ENCODE peak calls at places on chromosomes 6 and 20, in six cellular contexts. Z, C, J, D, I and L are unnamed samples.

GRCh38 chr20:12825180-12825579 is 183.6 kb upstream of the SPTLC3 start:
- DNase-seq in J (no peak), I (no peak), Z (no peak), D (no peak), C (no peak), L (no peak)

GRCh38 chr20:380763-381580 is 412 bp downstream of the TRIB3 start:
- DNase-seq in I (no peak), J (no peak), Z (no peak), C (peak), D (peak), L (no peak)

GRCh38 chr6:2770171-2770570 is 5.0 kb downstream of the WRNIP1 start:
- DNase-seq in Z (no peak), J (no peak), I (no peak), D (no peak), C (no peak), L (no peak)

GRCh38 chr6:164690702-164691500 is 618.5 kb downstream of the C6orf118 start:
- DNase-seq in D (no peak), I (no peak), Z (no peak), J (no peak), C (no peak), L (no peak)

GRCh38 chr6:21045135-21045616 is 510.9 kb downstream of the CDKAL1 start:
- DNase-seq in J (no peak), D (no peak), C (no peak), Z (no peak), I (no peak), L (peak)

GRCh38 chr6:135094403-135094821 is 39.8 kb upstream of the HBS1L start:
- DNase-seq in J (no peak), C (no peak), D (no peak), Z (no peak), I (no peak), L (no peak)

GRCh38 chr6:167506443-167507231 is 181.8 kb downstream of the TTLL2 start:
- DNase-seq in C (no peak), Z (no peak), J (no peak), D (no peak), I (no peak), L (no peak)

GRCh38 chr6:119077643-119078448 is 618 bp downstream of the FAM184A start:
- DNase-seq in D (peak), I (no peak), C (peak), Z (no peak), J (no peak), L (no peak)

GRCh38 chr6:14985366-14985765 is 260.5 kb upstream of the JARID2 start:
- DNase-seq in J (no peak), Z (no peak), I (no peak), D (peak), C (no peak), L (no peak)

GRCh38 chr6:88922775-88923548 is 40.5 kb downstream of the RNGTT start:
- DNase-seq in D (no peak), J (no peak), Z (no peak), C (no peak), I (no peak), L (no peak)

GRCh38 chr6:79425589-79426311 is 111.5 kb downstream of the LCA5 start:
- DNase-seq in I (no peak), C (no peak), D (no peak), Z (no peak), J (no peak), L (no peak)

GRCh38 chr6:97850458-97851218 is 567.6 kb upstream of the MMS22L start:
- DNase-seq in D (no peak), Z (no peak), J (no peak), I (peak), C (no peak), L (peak)

GRCh38 chr20:33653218-33653899 is 8.8 kb upstream of the C20orf144 start:
- DNase-seq in C (peak), J (no peak), Z (no peak), D (peak), I (peak), L (no peak)

GRCh38 chr20:19880256-19881079 is 122.4 kb downstream of the RIN2 start:
- DNase-seq in D (no peak), I (no peak), C (no peak), J (peak), Z (no peak), L (no peak)

GRCh38 chr6:118873239-118873638 is 20.7 kb upstream of the ASF1A start:
- DNase-seq in D (no peak), Z (no peak), J (no peak), I (no peak), C (no peak), L (no peak)

GRCh38 chr20:62066983-62067433 is 1.3 kb upstream of the TAF4 start:
- DNase-seq in I (no peak), C (no peak), Z (no peak), J (no peak), D (no peak), L (no peak)

GRCh38 chr6:86706449-86706848 is 230.9 kb upstream of the HTR1E start:
- DNase-seq in J (no peak), C (no peak), Z (no peak), I (no peak), D (peak), L (no peak)

GRCh38 chr6:125149256-125150144 is 4.1 kb upstream of the TPD52L1 start:
- DNase-seq in Z (no peak), I (peak), C (no peak), J (no peak), D (no peak), L (peak)

GRCh38 chr20:58239216-58239615 is 10.8 kb upstream of the ANKRD60 start:
- DNase-seq in C (no peak), J (no peak), I (no peak), D (no peak), Z (no peak), L (no peak)

GRCh38 chr6:138882369-138883017 is 86.6 kb downstream of the ECT2L start:
- DNase-seq in I (no peak), D (no peak), Z (no peak), J (no peak), C (no peak), L (no peak)

GRCh38 chr6:144659202-144659731 is 374.1 kb downstream of the UTRN start:
- DNase-seq in I (no peak), D (no peak), J (no peak), Z (no peak), C (no peak), L (no peak)

GRCh38 chr6:113182370-113183141 is 674.6 kb upstream of the MARCKS start:
- DNase-seq in J (peak), D (no peak), C (no peak), I (peak), Z (peak), L (peak)

GRCh38 chr6:14984454-14984853 is 261.4 kb upstream of the JARID2 start:
- DNase-seq in J (no peak), C (no peak), Z (no peak), D (peak), I (no peak), L (no peak)

DNA sequence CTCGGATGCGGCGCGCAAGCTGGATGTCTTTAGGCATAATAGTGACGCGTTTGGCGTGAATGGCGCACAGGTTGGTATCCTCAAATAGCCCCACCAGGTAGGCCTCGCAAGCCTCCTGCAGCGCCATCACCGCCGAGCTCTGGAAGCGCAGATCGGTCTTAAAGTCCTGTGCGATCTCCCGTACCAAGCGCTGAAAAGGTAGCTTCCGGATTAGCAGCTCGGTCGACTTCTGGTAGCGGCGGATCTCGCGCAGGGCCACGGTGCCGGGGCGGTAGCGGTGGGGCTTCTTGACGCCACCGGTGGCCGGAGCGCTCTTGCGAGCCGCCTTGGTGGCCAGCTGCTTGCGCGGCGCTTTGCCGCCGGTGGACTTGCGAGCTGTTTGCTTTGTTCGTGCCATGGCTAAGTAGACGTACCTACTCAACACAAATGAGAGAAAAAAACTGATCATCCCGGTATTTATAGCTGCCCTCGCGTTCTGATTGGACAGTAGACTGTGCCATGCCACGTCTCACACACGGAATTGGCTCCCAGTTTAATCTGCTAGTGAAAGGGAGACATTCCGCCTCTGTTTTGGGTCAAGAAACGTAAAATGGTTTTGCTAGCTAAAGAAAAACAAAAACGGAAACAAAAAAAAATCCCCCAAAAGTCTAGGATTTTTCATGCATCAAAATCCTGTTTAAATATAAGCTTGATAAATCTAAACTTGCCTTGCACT is 40.1 kb downstream of the OR2B2 start:
- DNase-seq in I (peak), D (no peak), J (peak), C (peak), Z (peak), L (peak)
- TF ChIP-seq CTCF in I (peak), D (no peak), J (peak), C (peak), Z (no peak), L (peak)

GRCh38 chr6:99307295-99307907 is 42.1 kb downstream of the FAXC start:
- DNase-seq in I (no peak), Z (no peak), D (no peak), C (no peak), J (no peak), L (no peak)

GRCh38 chr6:99308788-99309187 is 40.7 kb downstream of the FAXC start:
- DNase-seq in J (no peak), C (no peak), Z (no peak), I (no peak), D (no peak), L (no peak)

GRCh38 chr6:99312354-99312753 is 37.1 kb downstream of the FAXC start:
- DNase-seq in I (no peak), Z (no peak), J (no peak), C (no peak), D (no peak), L (no peak)
- TF ChIP-seq CTCF in I (no peak), Z (no peak), J (no peak), C (no peak), D (no peak), L (no peak)

GRCh38 chr6:137877113-137877512 is 10.1 kb downstream of the TNFAIP3 start:
- DNase-seq in C (no peak), D (no peak), I (no peak), Z (no peak), J (no peak), L (no peak)

GRCh38 chr6:137878070-137878809 is 11.2 kb downstream of the TNFAIP3 start:
- DNase-seq in I (no peak), C (no peak), D (no peak), Z (no peak), J (no peak), L (no peak)

GRCh38 chr6:137879301-137879700 is 12.2 kb downstream of the TNFAIP3 start:
- DNase-seq in I (no peak), C (no peak), D (no peak), J (no peak), Z (no peak), L (no peak)

GRCh38 chr6:137879885-137880430 is 12.9 kb downstream of the TNFAIP3 start:
- DNase-seq in D (no peak), C (no peak), I (no peak), J (no peak), Z (no peak), L (no peak)

DNA sequence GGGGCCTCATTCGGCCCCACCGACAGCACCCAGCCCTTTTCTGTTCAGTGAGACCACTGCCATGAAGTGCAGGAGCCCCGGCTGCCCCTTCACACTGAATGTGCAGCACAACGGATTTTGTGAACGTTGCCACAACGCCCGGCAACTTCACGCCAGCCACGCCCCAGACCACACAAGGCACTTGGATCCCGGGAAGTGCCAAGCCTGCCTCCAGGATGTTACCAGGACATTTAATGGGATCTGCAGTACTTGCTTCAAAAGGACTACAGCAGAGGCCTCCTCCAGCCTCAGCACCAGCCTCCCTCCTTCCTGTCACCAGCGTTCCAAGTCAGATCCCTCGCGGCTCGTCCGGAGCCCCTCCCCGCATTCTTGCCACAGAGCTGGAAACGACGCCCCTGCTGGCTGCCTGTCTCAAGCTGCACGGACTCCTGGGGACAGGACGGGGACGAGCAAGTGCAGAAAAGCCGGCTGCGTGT is 11.8 kb downstream of the TNFAIP3 start:
- DNase-seq in Z (no peak), D (no peak), J (no peak), I (no peak), C (no peak), L (no peak)
- TF ChIP-seq CTCF in Z (no peak), D (no peak), J (no peak), I (peak), C (no peak), L (peak)

DNA sequence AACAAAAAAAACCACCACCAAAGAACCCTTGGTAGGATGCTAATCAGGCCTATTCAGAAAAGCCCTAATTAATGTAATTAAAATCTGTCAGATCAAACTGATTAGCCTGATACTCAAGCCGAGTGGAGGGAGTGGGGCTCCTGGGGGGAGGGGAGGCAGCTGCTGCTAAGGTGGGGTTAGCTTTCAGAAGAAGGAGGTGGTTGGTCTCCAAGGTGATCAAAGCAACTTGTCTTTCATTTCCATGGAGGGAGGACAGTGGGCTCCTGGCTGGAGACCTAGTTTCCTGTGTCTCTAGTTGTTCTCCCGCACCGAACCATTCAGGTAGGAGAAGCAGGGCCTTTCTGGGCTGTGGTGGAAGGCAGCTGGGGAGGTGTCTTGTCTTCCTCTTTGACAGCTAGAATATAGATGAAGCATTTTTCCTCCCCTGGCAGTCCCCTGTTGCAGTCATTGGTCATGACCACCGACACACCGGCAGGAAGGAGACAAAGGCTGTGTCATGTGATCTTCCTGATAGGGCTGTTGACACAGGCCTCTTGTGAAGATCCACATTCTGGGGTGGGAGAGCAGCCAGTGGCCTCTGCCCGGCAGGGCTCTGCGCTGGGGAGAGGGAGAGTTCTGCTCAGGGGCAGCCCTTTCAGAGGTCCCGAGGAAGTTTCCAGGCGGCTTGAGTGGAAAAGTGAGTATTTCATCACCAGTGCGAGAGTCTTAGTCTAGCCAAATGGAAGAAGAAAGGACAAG is 39.9 kb upstream of the PRDM1 start:
- DNase-seq in C (no peak), J (no peak), Z (no peak), D (peak), I (no peak), L (no peak)
- TF ChIP-seq CTCF in C (no peak), J (no peak), Z (no peak), D (no peak), I (no peak), L (no peak)

DNA sequence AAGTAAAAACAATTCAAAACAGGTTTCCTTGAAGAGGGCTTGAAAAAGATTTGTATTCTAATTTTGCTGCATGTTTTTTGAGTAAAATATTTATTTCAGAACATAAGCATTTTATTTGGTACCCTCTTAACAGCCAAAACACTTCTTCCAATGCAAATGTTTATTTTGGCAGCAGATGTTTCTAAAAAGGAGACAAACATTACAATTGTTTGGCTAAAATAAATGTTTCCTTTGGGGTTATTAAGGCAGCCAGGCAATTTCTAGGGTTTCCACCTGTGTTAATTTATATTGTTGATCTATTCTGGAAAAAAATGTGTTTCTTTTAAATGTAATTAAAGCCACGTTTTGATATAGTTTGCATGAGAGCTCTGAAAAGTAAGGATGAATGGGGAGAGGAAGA is 56.6 kb downstream of the ARID1B start:
- DNase-seq in Z (no peak), C (no peak), J (no peak), D (no peak), I (no peak), L (no peak)
- TF ChIP-seq CTCF in Z (no peak), C (no peak), J (no peak), D (no peak), I (no peak), L (no peak)